ENCODE peak calls at places on chromosomes 12 and 14, in ten cellular contexts. One of them, this sample, is unnamed.
A peak's percentile ranks its signal among the peaks of the same experiment; 100 is the strongest.

GRCh38 chr12:59219148-59219547 is 298.8 kb upstream of the LRIG3 start:
- DNase-seq in AG09309: no peak
- DNase-seq in AG09319: no peak
- DNase-seq in HS-5: no peak
- DNase-seq in GM03348: no peak
- DNase-seq in GM04503: no peak
- DNase-seq in mesendoderm: no peak
- DNase-seq in substantia nigra: no peak
- DNase-seq in cardiac fibroblast: no peak
- DNase-seq in stimulated activated CD4-positive, alpha-beta T cell treated with anti-CD3 and anti-CD28 coated beads, Interleukin-4, amount 100 ng/mL, for 24 hours: no peak
- DNase-seq in this sample: no peak

GRCh38 chr14:104265918-104266642 is 127.7 kb downstream of the KIF26A start:
- DNase-seq in stimulated activated CD4-positive, alpha-beta T cell treated with anti-CD3 and anti-CD28 coated beads, Interleukin-4, amount 100 ng/mL, for 24 hours: peak; percentile 1
- DNase-seq in GM03348: no peak
- DNase-seq in cardiac fibroblast: no peak
- DNase-seq in AG09319: no peak
- DNase-seq in GM04503: no peak
- DNase-seq in substantia nigra: no peak
- DNase-seq in AG09309: no peak
- DNase-seq in HS-5: no peak
- DNase-seq in mesendoderm: no peak
- DNase-seq in this sample: peak; percentile 45

GRCh38 chr12:57377103-57377840 is 53.6 kb downstream of the R3HDM2 start:
- DNase-seq in AG09319: no peak
- DNase-seq in substantia nigra: no peak
- DNase-seq in GM03348: no peak
- DNase-seq in cardiac fibroblast: no peak
- DNase-seq in stimulated activated CD4-positive, alpha-beta T cell treated with anti-CD3 and anti-CD28 coated beads, Interleukin-4, amount 100 ng/mL, for 24 hours: no peak
- DNase-seq in GM04503: no peak
- DNase-seq in AG09309: no peak
- DNase-seq in HS-5: no peak
- DNase-seq in mesendoderm: peak; percentile 81
- DNase-seq in this sample: no peak

GRCh38 chr12:132323171-132324010 is 6.0 kb downstream of the GALNT9 start:
- DNase-seq in cardiac fibroblast: peak; percentile 8
- DNase-seq in AG09309: no peak
- DNase-seq in GM03348: no peak
- DNase-seq in HS-5: no peak
- DNase-seq in substantia nigra: no peak
- DNase-seq in stimulated activated CD4-positive, alpha-beta T cell treated with anti-CD3 and anti-CD28 coated beads, Interleukin-4, amount 100 ng/mL, for 24 hours: no peak
- DNase-seq in GM04503: no peak
- DNase-seq in AG09319: no peak
- DNase-seq in mesendoderm: no peak
- DNase-seq in this sample: no peak

GRCh38 chr12:68297929-68298328 is 34.2 kb downstream of the MDM1 start:
- DNase-seq in substantia nigra: no peak
- DNase-seq in HS-5: no peak
- DNase-seq in GM04503: no peak
- DNase-seq in GM03348: no peak
- DNase-seq in stimulated activated CD4-positive, alpha-beta T cell treated with anti-CD3 and anti-CD28 coated beads, Interleukin-4, amount 100 ng/mL, for 24 hours: no peak
- DNase-seq in AG09319: no peak
- DNase-seq in cardiac fibroblast: no peak
- DNase-seq in mesendoderm: no peak
- DNase-seq in AG09309: no peak
- DNase-seq in this sample: no peak

GRCh38 chr12:61891632-61892031 is 368.6 kb upstream of the USP15 start:
- DNase-seq in mesendoderm: no peak
- DNase-seq in cardiac fibroblast: no peak
- DNase-seq in GM04503: no peak
- DNase-seq in GM03348: no peak
- DNase-seq in AG09309: no peak
- DNase-seq in AG09319: no peak
- DNase-seq in stimulated activated CD4-positive, alpha-beta T cell treated with anti-CD3 and anti-CD28 coated beads, Interleukin-4, amount 100 ng/mL, for 24 hours: no peak
- DNase-seq in HS-5: no peak
- DNase-seq in substantia nigra: no peak
- DNase-seq in this sample: no peak

GRCh38 chr12:79000501-79000900 is 135.9 kb downstream of the SYT1 start:
- DNase-seq in HS-5: no peak
- DNase-seq in substantia nigra: no peak
- DNase-seq in stimulated activated CD4-positive, alpha-beta T cell treated with anti-CD3 and anti-CD28 coated beads, Interleukin-4, amount 100 ng/mL, for 24 hours: no peak
- DNase-seq in mesendoderm: no peak
- DNase-seq in GM03348: peak; percentile 8
- DNase-seq in AG09319: no peak
- DNase-seq in GM04503: peak; percentile 3
- DNase-seq in cardiac fibroblast: no peak
- DNase-seq in AG09309: no peak
- DNase-seq in this sample: no peak

GRCh38 chr12:93937812-93938211 is 210.6 kb upstream of the PLXNC1 start:
- DNase-seq in cardiac fibroblast: no peak
- DNase-seq in mesendoderm: no peak
- DNase-seq in substantia nigra: no peak
- DNase-seq in GM04503: no peak
- DNase-seq in stimulated activated CD4-positive, alpha-beta T cell treated with anti-CD3 and anti-CD28 coated beads, Interleukin-4, amount 100 ng/mL, for 24 hours: no peak
- DNase-seq in AG09309: no peak
- DNase-seq in GM03348: no peak
- DNase-seq in HS-5: no peak
- DNase-seq in AG09319: no peak
- DNase-seq in this sample: no peak

GRCh38 chr12:10623131-10623530 is 9.7 kb upstream of the MAGOHB start:
- DNase-seq in AG09319: no peak
- DNase-seq in substantia nigra: no peak
- DNase-seq in mesendoderm: no peak
- DNase-seq in cardiac fibroblast: no peak
- DNase-seq in HS-5: no peak
- DNase-seq in GM04503: no peak
- DNase-seq in GM03348: peak; percentile 32
- DNase-seq in stimulated activated CD4-positive, alpha-beta T cell treated with anti-CD3 and anti-CD28 coated beads, Interleukin-4, amount 100 ng/mL, for 24 hours: no peak
- DNase-seq in AG09309: no peak
- DNase-seq in this sample: no peak

GRCh38 chr12:118981285-118982201 is at the start of gene SRRM4:
- DNase-seq in AG09309: no peak
- DNase-seq in AG09319: no peak
- DNase-seq in substantia nigra: peak; percentile 54
- DNase-seq in GM04503: no peak
- DNase-seq in GM03348: peak; percentile 30
- DNase-seq in mesendoderm: peak; percentile 94
- DNase-seq in HS-5: no peak
- DNase-seq in cardiac fibroblast: no peak
- DNase-seq in stimulated activated CD4-positive, alpha-beta T cell treated with anti-CD3 and anti-CD28 coated beads, Interleukin-4, amount 100 ng/mL, for 24 hours: no peak
- DNase-seq in this sample: peak; percentile 95

GRCh38 chr14:57707219-57707618 is 158.7 kb downstream of the SLC35F4 start:
- DNase-seq in cardiac fibroblast: no peak
- DNase-seq in substantia nigra: no peak
- DNase-seq in stimulated activated CD4-positive, alpha-beta T cell treated with anti-CD3 and anti-CD28 coated beads, Interleukin-4, amount 100 ng/mL, for 24 hours: no peak
- DNase-seq in GM04503: no peak
- DNase-seq in AG09319: no peak
- DNase-seq in mesendoderm: peak; percentile 52
- DNase-seq in HS-5: no peak
- DNase-seq in GM03348: no peak
- DNase-seq in AG09309: no peak
- DNase-seq in this sample: no peak

GRCh38 chr14:26180221-26180620 is 417.6 kb downstream of the NOVA1 start:
- DNase-seq in GM04503: no peak
- DNase-seq in HS-5: no peak
- DNase-seq in substantia nigra: peak; percentile 23
- DNase-seq in AG09309: no peak
- DNase-seq in GM03348: no peak
- DNase-seq in cardiac fibroblast: no peak
- DNase-seq in AG09319: no peak
- DNase-seq in stimulated activated CD4-positive, alpha-beta T cell treated with anti-CD3 and anti-CD28 coated beads, Interleukin-4, amount 100 ng/mL, for 24 hours: no peak
- DNase-seq in mesendoderm: no peak
- DNase-seq in this sample: no peak

GRCh38 chr14:69269381-69269780 is 9.4 kb downstream of the GALNT16 start:
- DNase-seq in AG09309: no peak
- DNase-seq in HS-5: no peak
- DNase-seq in stimulated activated CD4-positive, alpha-beta T cell treated with anti-CD3 and anti-CD28 coated beads, Interleukin-4, amount 100 ng/mL, for 24 hours: no peak
- DNase-seq in cardiac fibroblast: no peak
- DNase-seq in substantia nigra: no peak
- DNase-seq in GM03348: no peak
- DNase-seq in AG09319: no peak
- DNase-seq in mesendoderm: no peak
- DNase-seq in GM04503: no peak
- DNase-seq in this sample: no peak

GRCh38 chr12:110858848-110859247 is 12.1 kb downstream of the CCDC63 start:
- DNase-seq in HS-5: no peak
- DNase-seq in substantia nigra: no peak
- DNase-seq in stimulated activated CD4-positive, alpha-beta T cell treated with anti-CD3 and anti-CD28 coated beads, Interleukin-4, amount 100 ng/mL, for 24 hours: no peak
- DNase-seq in AG09319: no peak
- DNase-seq in cardiac fibroblast: peak; percentile 7
- DNase-seq in GM04503: no peak
- DNase-seq in mesendoderm: no peak
- DNase-seq in AG09309: no peak
- DNase-seq in GM03348: no peak
- DNase-seq in this sample: no peak

GRCh38 chr12:98896938-98897337 is 251.8 kb downstream of the APAF1 start:
- DNase-seq in cardiac fibroblast: no peak
- DNase-seq in GM03348: no peak
- DNase-seq in AG09309: no peak
- DNase-seq in AG09319: no peak
- DNase-seq in HS-5: no peak
- DNase-seq in stimulated activated CD4-positive, alpha-beta T cell treated with anti-CD3 and anti-CD28 coated beads, Interleukin-4, amount 100 ng/mL, for 24 hours: no peak
- DNase-seq in substantia nigra: no peak
- DNase-seq in GM04503: no peak
- DNase-seq in mesendoderm: peak; percentile 45
- DNase-seq in this sample: peak; percentile 50

GRCh38 chr12:115343601-115344000 is 659.6 kb upstream of the TBX3 start:
- DNase-seq in stimulated activated CD4-positive, alpha-beta T cell treated with anti-CD3 and anti-CD28 coated beads, Interleukin-4, amount 100 ng/mL, for 24 hours: no peak
- DNase-seq in cardiac fibroblast: no peak
- DNase-seq in mesendoderm: no peak
- DNase-seq in HS-5: no peak
- DNase-seq in AG09319: no peak
- DNase-seq in substantia nigra: no peak
- DNase-seq in GM03348: no peak
- DNase-seq in AG09309: no peak
- DNase-seq in GM04503: no peak
- DNase-seq in this sample: no peak

GRCh38 chr12:20472089-20472488 is 103.8 kb downstream of the PDE3A start:
- DNase-seq in GM04503: no peak
- DNase-seq in stimulated activated CD4-positive, alpha-beta T cell treated with anti-CD3 and anti-CD28 coated beads, Interleukin-4, amount 100 ng/mL, for 24 hours: no peak
- DNase-seq in GM03348: no peak
- DNase-seq in HS-5: no peak
- DNase-seq in substantia nigra: no peak
- DNase-seq in AG09319: no peak
- DNase-seq in cardiac fibroblast: peak; percentile 53
- DNase-seq in mesendoderm: no peak
- DNase-seq in AG09309: no peak
- DNase-seq in this sample: no peak

GRCh38 chr12:132285991-132286681 is 43.3 kb downstream of the GALNT9 start:
- DNase-seq in GM04503: no peak
- DNase-seq in substantia nigra: no peak
- DNase-seq in AG09309: no peak
- DNase-seq in mesendoderm: peak; percentile 33
- DNase-seq in AG09319: no peak
- DNase-seq in cardiac fibroblast: peak; percentile 91
- DNase-seq in HS-5: no peak
- DNase-seq in GM03348: peak; percentile 75
- DNase-seq in stimulated activated CD4-positive, alpha-beta T cell treated with anti-CD3 and anti-CD28 coated beads, Interleukin-4, amount 100 ng/mL, for 24 hours: no peak
- DNase-seq in this sample: peak; percentile 85

GRCh38 chr14:64303471-64303917 is 9.3 kb upstream of the ESR2 start:
- DNase-seq in mesendoderm: peak; percentile 85
- DNase-seq in substantia nigra: no peak
- DNase-seq in AG09309: peak; percentile 16
- DNase-seq in cardiac fibroblast: peak; percentile 76
- DNase-seq in GM03348: peak; percentile 80
- DNase-seq in GM04503: peak; percentile 13
- DNase-seq in stimulated activated CD4-positive, alpha-beta T cell treated with anti-CD3 and anti-CD28 coated beads, Interleukin-4, amount 100 ng/mL, for 24 hours: no peak
- DNase-seq in AG09319: peak; percentile 10
- DNase-seq in HS-5: peak; percentile 33
- DNase-seq in this sample: peak; percentile 90

GRCh38 chr14:96824283-96824682 is 27.1 kb downstream of the VRK1 start:
- DNase-seq in substantia nigra: no peak
- DNase-seq in GM03348: peak; percentile 61
- DNase-seq in cardiac fibroblast: peak; percentile 73
- DNase-seq in AG09319: peak; percentile 22
- DNase-seq in AG09309: peak; percentile 10
- DNase-seq in mesendoderm: no peak
- DNase-seq in HS-5: peak; percentile 28
- DNase-seq in GM04503: peak; percentile 64
- DNase-seq in stimulated activated CD4-positive, alpha-beta T cell treated with anti-CD3 and anti-CD28 coated beads, Interleukin-4, amount 100 ng/mL, for 24 hours: no peak
- DNase-seq in this sample: no peak

GRCh38 chr14:93115920-93116675 is at the start of gene ITPK1:
- DNase-seq in GM04503: no peak
- DNase-seq in stimulated activated CD4-positive, alpha-beta T cell treated with anti-CD3 and anti-CD28 coated beads, Interleukin-4, amount 100 ng/mL, for 24 hours: peak; percentile 56
- DNase-seq in substantia nigra: no peak
- DNase-seq in AG09309: no peak
- DNase-seq in GM03348: peak; percentile 93
- DNase-seq in cardiac fibroblast: peak; percentile 66
- DNase-seq in AG09319: no peak
- DNase-seq in mesendoderm: peak; percentile 65
- DNase-seq in HS-5: no peak
- DNase-seq in this sample: peak; percentile 94

GRCh38 chr12:8827551-8828347 is 5.3 kb downstream of the A2ML1 start:
- DNase-seq in GM03348: no peak
- DNase-seq in cardiac fibroblast: no peak
- DNase-seq in AG09319: no peak
- DNase-seq in mesendoderm: no peak
- DNase-seq in substantia nigra: no peak
- DNase-seq in HS-5: no peak
- DNase-seq in AG09309: no peak
- DNase-seq in stimulated activated CD4-positive, alpha-beta T cell treated with anti-CD3 and anti-CD28 coated beads, Interleukin-4, amount 100 ng/mL, for 24 hours: no peak
- DNase-seq in GM04503: no peak
- DNase-seq in this sample: no peak

GRCh38 chr12:1698638-1699214 is 7.9 kb downstream of the ADIPOR2 start:
- DNase-seq in HS-5: no peak
- DNase-seq in GM04503: no peak
- DNase-seq in GM03348: no peak
- DNase-seq in mesendoderm: peak; percentile 23
- DNase-seq in substantia nigra: no peak
- DNase-seq in stimulated activated CD4-positive, alpha-beta T cell treated with anti-CD3 and anti-CD28 coated beads, Interleukin-4, amount 100 ng/mL, for 24 hours: no peak
- DNase-seq in AG09319: no peak
- DNase-seq in AG09309: no peak
- DNase-seq in cardiac fibroblast: no peak
- DNase-seq in this sample: no peak

GRCh38 chr14:84622357-84622756 is 907.6 kb upstream of the FLRT2 start:
- DNase-seq in GM03348: no peak
- DNase-seq in substantia nigra: no peak
- DNase-seq in AG09319: no peak
- DNase-seq in HS-5: no peak
- DNase-seq in cardiac fibroblast: peak; percentile 0
- DNase-seq in stimulated activated CD4-positive, alpha-beta T cell treated with anti-CD3 and anti-CD28 coated beads, Interleukin-4, amount 100 ng/mL, for 24 hours: no peak
- DNase-seq in AG09309: no peak
- DNase-seq in mesendoderm: no peak
- DNase-seq in GM04503: no peak
- DNase-seq in this sample: no peak

GRCh38 chr14:90416649-90417237 is 19.9 kb downstream of the CALM1 start:
- DNase-seq in cardiac fibroblast: peak; percentile 39
- DNase-seq in AG09319: no peak
- DNase-seq in mesendoderm: no peak
- DNase-seq in substantia nigra: no peak
- DNase-seq in AG09309: no peak
- DNase-seq in HS-5: no peak
- DNase-seq in GM03348: no peak
- DNase-seq in GM04503: no peak
- DNase-seq in stimulated activated CD4-positive, alpha-beta T cell treated with anti-CD3 and anti-CD28 coated beads, Interleukin-4, amount 100 ng/mL, for 24 hours: no peak
- DNase-seq in this sample: no peak

GRCh38 chr12:69540606-69541386 is 44.5 kb upstream of the CCT2 start:
- DNase-seq in stimulated activated CD4-positive, alpha-beta T cell treated with anti-CD3 and anti-CD28 coated beads, Interleukin-4, amount 100 ng/mL, for 24 hours: no peak
- DNase-seq in AG09319: peak; percentile 31
- DNase-seq in GM04503: no peak
- DNase-seq in GM03348: peak; percentile 58
- DNase-seq in AG09309: peak; percentile 84
- DNase-seq in cardiac fibroblast: peak; percentile 60
- DNase-seq in substantia nigra: no peak
- DNase-seq in mesendoderm: no peak
- DNase-seq in HS-5: no peak
- DNase-seq in this sample: no peak

GRCh38 chr14:101065246-101065645 is 161.7 kb upstream of the RTL1 start:
- DNase-seq in GM03348: no peak
- DNase-seq in cardiac fibroblast: no peak
- DNase-seq in mesendoderm: no peak
- DNase-seq in substantia nigra: no peak
- DNase-seq in AG09319: no peak
- DNase-seq in stimulated activated CD4-positive, alpha-beta T cell treated with anti-CD3 and anti-CD28 coated beads, Interleukin-4, amount 100 ng/mL, for 24 hours: no peak
- DNase-seq in AG09309: no peak
- DNase-seq in GM04503: no peak
- DNase-seq in HS-5: no peak
- DNase-seq in this sample: no peak

GRCh38 chr12:129184066-129184695 is 330.9 kb downstream of the GLT1D1 start:
- DNase-seq in HS-5: no peak
- DNase-seq in GM03348: no peak
- DNase-seq in GM04503: no peak
- DNase-seq in mesendoderm: no peak
- DNase-seq in AG09309: no peak
- DNase-seq in cardiac fibroblast: no peak
- DNase-seq in stimulated activated CD4-positive, alpha-beta T cell treated with anti-CD3 and anti-CD28 coated beads, Interleukin-4, amount 100 ng/mL, for 24 hours: no peak
- DNase-seq in substantia nigra: no peak
- DNase-seq in AG09319: no peak
- DNase-seq in this sample: no peak